ENCODE peak calls at places on chromosome X, in ten cellular contexts. P, J, O, V, X, T, Z, R, M and H are unnamed samples.

GRCh38 chrX:78746496-78746895 is 1.0 kb upstream of the LPAR4 start:
- DNase-seq in P (no peak), J (no peak), O (no peak), V (no peak), X (no peak), T (no peak), Z (no peak), R (no peak), M (no peak), H (no peak)

GRCh38 chrX:149831473-149831872 is 49.5 kb upstream of the MAGEA8 start:
- DNase-seq in P (no peak), J (no peak), O (no peak), V (no peak), X (no peak), T (no peak), Z (no peak), R (no peak), M (no peak), H (no peak)

GRCh38 chrX:39753296-39753996 is 344.3 kb downstream of the BCOR start:
- DNase-seq in P (no peak), J (peak), O (no peak), V (no peak), X (peak), T (no peak), Z (no peak), R (no peak), M (no peak), H (no peak)

GRCh38 chrX:154458116-154458953 is at the start of gene PLXNA3:
- DNase-seq in P (no peak), J (no peak), O (peak), V (no peak), X (peak), T (peak), Z (peak), R (no peak), M (no peak), H (peak)

GRCh38 chrX:15617111-15617510 is 16.4 kb upstream of the ACE2 start:
- DNase-seq in P (no peak), J (peak), O (no peak), V (no peak), X (no peak), T (no peak), Z (peak), R (no peak), M (no peak), H (no peak)

GRCh38 chrX:118226060-118226428 is 109.4 kb upstream of the KLHL13 start:
- DNase-seq in P (no peak), J (no peak), O (no peak), V (no peak), X (no peak), T (no peak), Z (peak), R (no peak), M (no peak), H (no peak)

GRCh38 chrX:16882702-16883486 is 12.7 kb upstream of the RBBP7 start:
- DNase-seq in P (peak), J (peak), O (peak), V (peak), X (peak), T (peak), Z (peak), R (peak), M (no peak), H (peak)

GRCh38 chrX:138711399-138712347 is at the start of gene FGF13:
- DNase-seq in P (no peak), J (no peak), O (peak), V (peak), X (no peak), T (peak), Z (no peak), R (no peak), M (no peak), H (peak)

GRCh38 chrX:75784689-75785491 is at the start of gene MAGEE2:
- DNase-seq in P (peak), J (no peak), O (no peak), V (no peak), X (no peak), T (peak), Z (no peak), R (no peak), M (no peak), H (peak)

GRCh38 chrX:148878371-148878770 is 378.0 kb downstream of the AFF2 start:
- DNase-seq in P (no peak), J (peak), O (no peak), V (peak), X (peak), T (no peak), Z (no peak), R (no peak), M (no peak), H (no peak)

GRCh38 chrX:45824471-45824870 is 623.8 kb upstream of the DIPK2B start:
- DNase-seq in P (peak), J (peak), O (peak), V (peak), X (peak), T (no peak), Z (peak), R (no peak), M (peak), H (no peak)

GRCh38 chrX:46333550-46333949 is 211.7 kb downstream of the ZNF674 start:
- DNase-seq in P (no peak), J (peak), O (no peak), V (no peak), X (no peak), T (no peak), Z (no peak), R (no peak), M (no peak), H (no peak)

GRCh38 chrX:110678591-110678990 is 117.0 kb downstream of the CHRDL1 start:
- DNase-seq in P (no peak), J (no peak), O (no peak), V (no peak), X (no peak), T (no peak), Z (no peak), R (no peak), M (no peak), H (no peak)

GRCh38 chrX:111652719-111653118 is 28.3 kb upstream of the ALG13 start:
- DNase-seq in P (no peak), J (no peak), O (peak), V (no peak), X (no peak), T (no peak), Z (no peak), R (no peak), M (no peak), H (no peak)

GRCh38 chrX:129015381-129015780 is 507.9 kb downstream of the SMARCA1 start:
- DNase-seq in P (no peak), J (no peak), O (no peak), V (no peak), X (no peak), T (no peak), Z (no peak), R (no peak), M (no peak), H (no peak)